ENCODE peak calls at places on chromosomes 11 and 22, in five cellular contexts. One of them, this sample, is unnamed.

GRCh38 chr11:36407360-36407759 is 102.7 kb downstream of the TRAF6 start:
- DNase-seq in effector memory CD4-positive, alpha-beta T cell: no peak
- DNase-seq in GM23248: no peak
- DNase-seq in GM23338: no peak
- DNase-seq in brain microvascular endothelial cell: no peak
- DNase-seq in this sample: peak

GRCh38 chr11:118947999-118948398 is 8.1 kb upstream of the UPK2 start:
- DNase-seq in brain microvascular endothelial cell: no peak
- DNase-seq in GM23248: no peak
- DNase-seq in GM23338: no peak
- DNase-seq in effector memory CD4-positive, alpha-beta T cell: no peak
- DNase-seq in this sample: no peak

GRCh38 chr11:103601230-103601846 is 435.1 kb upstream of the DDI1 start:
- DNase-seq in GM23248: peak
- DNase-seq in brain microvascular endothelial cell: peak
- DNase-seq in effector memory CD4-positive, alpha-beta T cell: no peak
- DNase-seq in GM23338: peak
- DNase-seq in this sample: peak

GRCh38 chr22:26479792-26480610 is 3.6 kb downstream of the HPS4 start:
- DNase-seq in brain microvascular endothelial cell: no peak
- DNase-seq in effector memory CD4-positive, alpha-beta T cell: no peak
- DNase-seq in GM23338: no peak
- DNase-seq in GM23248: no peak
- DNase-seq in this sample: peak

GRCh38 chr11:93741882-93742226 is 382 bp downstream of the C11orf54 start:
- DNase-seq in GM23338: peak
- DNase-seq in effector memory CD4-positive, alpha-beta T cell: no peak
- DNase-seq in brain microvascular endothelial cell: no peak
- DNase-seq in GM23248: peak
- DNase-seq in this sample: no peak

GRCh38 chr11:6406370-6406769 is 12.5 kb downstream of the APBB1 start:
- DNase-seq in brain microvascular endothelial cell: no peak
- DNase-seq in GM23338: no peak
- DNase-seq in effector memory CD4-positive, alpha-beta T cell: no peak
- DNase-seq in GM23248: no peak
- DNase-seq in this sample: no peak

GRCh38 chr22:32649515-32650200 is 151.8 kb upstream of the TIMP3 start:
- DNase-seq in brain microvascular endothelial cell: peak
- DNase-seq in effector memory CD4-positive, alpha-beta T cell: no peak
- DNase-seq in GM23248: peak
- DNase-seq in GM23338: no peak
- DNase-seq in this sample: no peak

GRCh38 chr11:120413480-120413879 is 77.3 kb downstream of the ARHGEF12 start:
- DNase-seq in brain microvascular endothelial cell: peak
- DNase-seq in effector memory CD4-positive, alpha-beta T cell: no peak
- DNase-seq in GM23248: peak
- DNase-seq in GM23338: no peak
- DNase-seq in this sample: no peak

GRCh38 chr11:106424111-106424510 is 346.6 kb downstream of the AASDHPPT start:
- DNase-seq in effector memory CD4-positive, alpha-beta T cell: no peak
- DNase-seq in GM23338: no peak
- DNase-seq in GM23248: peak
- DNase-seq in brain microvascular endothelial cell: peak
- DNase-seq in this sample: no peak

GRCh38 chr11:115660072-115660805 is 156.0 kb upstream of the CADM1 start:
- DNase-seq in GM23338: peak
- DNase-seq in effector memory CD4-positive, alpha-beta T cell: no peak
- DNase-seq in brain microvascular endothelial cell: no peak
- DNase-seq in GM23248: no peak
- DNase-seq in this sample: no peak

GRCh38 chr11:24386551-24387404 is 110.1 kb upstream of the LUZP2 start:
- DNase-seq in effector memory CD4-positive, alpha-beta T cell: no peak
- DNase-seq in brain microvascular endothelial cell: peak
- DNase-seq in GM23248: peak
- DNase-seq in GM23338: peak
- DNase-seq in this sample: no peak

GRCh38 chr11:121839821-121840220 is 276.2 kb downstream of the BLID start:
- DNase-seq in GM23338: no peak
- DNase-seq in effector memory CD4-positive, alpha-beta T cell: no peak
- DNase-seq in GM23248: peak
- DNase-seq in brain microvascular endothelial cell: peak
- DNase-seq in this sample: no peak

GRCh38 chr11:121829159-121829643 is 286.8 kb downstream of the BLID start:
- DNase-seq in effector memory CD4-positive, alpha-beta T cell: no peak
- DNase-seq in brain microvascular endothelial cell: peak
- DNase-seq in GM23338: no peak
- DNase-seq in GM23248: peak
- DNase-seq in this sample: no peak

GRCh38 chr11:121838571-121838970 is 277.4 kb downstream of the BLID start:
- DNase-seq in GM23338: no peak
- DNase-seq in effector memory CD4-positive, alpha-beta T cell: no peak
- DNase-seq in brain microvascular endothelial cell: no peak
- DNase-seq in GM23248: no peak
- DNase-seq in this sample: no peak

GRCh38 chr11:121833970-121834369 is 282.0 kb downstream of the BLID start:
- DNase-seq in brain microvascular endothelial cell: no peak
- DNase-seq in GM23338: no peak
- DNase-seq in effector memory CD4-positive, alpha-beta T cell: no peak
- DNase-seq in GM23248: no peak
- DNase-seq in this sample: no peak
- H3K27ac ChIP-seq in brain microvascular endothelial cell: no peak
- H3K27ac ChIP-seq in GM23338: no peak
- H3K27ac ChIP-seq in effector memory CD4-positive, alpha-beta T cell: no peak
- H3K27ac ChIP-seq in GM23248: no peak
- H3K27ac ChIP-seq in this sample: no peak

DNA sequence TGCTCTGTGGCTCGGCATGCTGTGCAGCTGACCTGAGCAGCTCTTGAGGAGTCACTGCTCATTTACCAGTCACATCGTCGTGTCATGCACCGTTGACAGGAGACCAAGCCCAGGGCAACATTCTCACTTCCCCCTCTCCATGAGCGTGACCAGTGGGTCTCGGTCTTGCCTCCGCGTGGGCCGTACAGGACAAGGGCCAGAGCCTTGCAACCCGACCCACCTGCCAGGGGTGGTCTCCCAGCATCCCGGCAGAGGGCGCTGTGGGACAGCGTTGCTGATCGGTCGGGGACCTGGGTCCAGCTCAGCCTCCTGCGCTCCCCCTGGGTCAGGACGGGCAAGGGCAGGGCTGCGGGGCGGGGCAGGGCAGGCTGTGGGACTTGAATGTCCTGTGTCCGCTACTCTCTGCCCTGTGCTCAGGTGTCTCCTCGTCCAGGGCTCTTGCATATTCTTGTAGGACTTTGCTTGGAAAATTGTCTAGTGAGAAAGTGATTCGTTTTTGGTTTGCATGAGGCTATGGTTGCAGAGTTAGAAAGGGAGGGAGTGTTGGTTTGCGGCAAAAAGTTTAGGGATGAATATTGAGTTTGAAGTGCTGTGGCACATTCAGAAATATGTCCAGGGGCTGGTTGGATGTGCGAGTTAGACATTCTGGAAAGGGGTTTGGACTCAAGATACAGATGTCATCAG is 16.2 kb downstream of the EIF4G2 start:
- DNase-seq in GM23248: peak
- DNase-seq in brain microvascular endothelial cell: peak
- DNase-seq in GM23338: peak
- DNase-seq in effector memory CD4-positive, alpha-beta T cell: peak
- DNase-seq in this sample: peak
- H3K4me3 ChIP-seq in GM23248: peak
- H3K4me3 ChIP-seq in brain microvascular endothelial cell: no peak
- H3K4me3 ChIP-seq in GM23338: peak
- H3K4me3 ChIP-seq in effector memory CD4-positive, alpha-beta T cell: no peak
- H3K4me3 ChIP-seq in this sample: no peak

GRCh38 chr22:40867109-40867508 is 5.2 kb upstream of the DNAJB7 start:
- DNase-seq in GM23338: no peak
- DNase-seq in effector memory CD4-positive, alpha-beta T cell: no peak
- DNase-seq in GM23248: no peak
- DNase-seq in brain microvascular endothelial cell: no peak
- DNase-seq in this sample: no peak
- H3K27ac ChIP-seq in GM23338: no peak
- H3K27ac ChIP-seq in effector memory CD4-positive, alpha-beta T cell: no peak
- H3K27ac ChIP-seq in GM23248: no peak
- H3K27ac ChIP-seq in brain microvascular endothelial cell: no peak
- H3K27ac ChIP-seq in this sample: no peak

DNA sequence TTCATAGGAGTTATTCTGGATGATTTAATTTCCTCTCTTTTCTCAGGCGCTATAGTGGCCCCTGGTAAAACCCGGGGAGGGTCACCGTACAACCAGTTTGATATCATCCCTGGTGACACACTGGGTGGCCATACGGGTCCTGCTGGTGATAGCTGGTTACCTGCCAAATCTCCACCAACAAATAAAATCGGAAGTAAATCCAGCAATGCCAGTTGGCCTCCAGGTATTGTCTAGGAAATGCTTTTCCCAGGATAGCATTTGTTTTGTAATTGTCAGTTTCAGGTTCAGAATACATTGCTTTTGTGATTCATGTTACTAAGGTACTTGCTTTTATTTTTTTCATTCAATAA is 35.6 kb upstream of the ADSL start:
- DNase-seq in GM23248: no peak
- DNase-seq in effector memory CD4-positive, alpha-beta T cell: no peak
- DNase-seq in brain microvascular endothelial cell: no peak
- DNase-seq in GM23338: no peak
- DNase-seq in this sample: no peak
- H3K4me3 ChIP-seq in GM23248: peak
- H3K4me3 ChIP-seq in effector memory CD4-positive, alpha-beta T cell: no peak
- H3K4me3 ChIP-seq in brain microvascular endothelial cell: no peak
- H3K4me3 ChIP-seq in GM23338: no peak
- H3K4me3 ChIP-seq in this sample: no peak

GRCh38 chr22:40718250-40719204 is 39.2 kb downstream of the MCHR1 start:
- DNase-seq in effector memory CD4-positive, alpha-beta T cell: no peak
- DNase-seq in GM23248: no peak
- DNase-seq in brain microvascular endothelial cell: no peak
- DNase-seq in GM23338: no peak
- DNase-seq in this sample: no peak

GRCh38 chr22:40712311-40712710 is 33.0 kb downstream of the MCHR1 start:
- DNase-seq in brain microvascular endothelial cell: no peak
- DNase-seq in GM23248: no peak
- DNase-seq in GM23338: no peak
- DNase-seq in effector memory CD4-positive, alpha-beta T cell: no peak
- DNase-seq in this sample: no peak

GRCh38 chr22:40716116-40716515 is 36.8 kb downstream of the MCHR1 start:
- DNase-seq in GM23338: no peak
- DNase-seq in brain microvascular endothelial cell: no peak
- DNase-seq in effector memory CD4-positive, alpha-beta T cell: no peak
- DNase-seq in GM23248: no peak
- DNase-seq in this sample: no peak

GRCh38 chr22:40709752-40710413 is 30.6 kb downstream of the MCHR1 start:
- DNase-seq in brain microvascular endothelial cell: no peak
- DNase-seq in GM23248: peak
- DNase-seq in GM23338: peak
- DNase-seq in effector memory CD4-positive, alpha-beta T cell: no peak
- DNase-seq in this sample: no peak

DNA sequence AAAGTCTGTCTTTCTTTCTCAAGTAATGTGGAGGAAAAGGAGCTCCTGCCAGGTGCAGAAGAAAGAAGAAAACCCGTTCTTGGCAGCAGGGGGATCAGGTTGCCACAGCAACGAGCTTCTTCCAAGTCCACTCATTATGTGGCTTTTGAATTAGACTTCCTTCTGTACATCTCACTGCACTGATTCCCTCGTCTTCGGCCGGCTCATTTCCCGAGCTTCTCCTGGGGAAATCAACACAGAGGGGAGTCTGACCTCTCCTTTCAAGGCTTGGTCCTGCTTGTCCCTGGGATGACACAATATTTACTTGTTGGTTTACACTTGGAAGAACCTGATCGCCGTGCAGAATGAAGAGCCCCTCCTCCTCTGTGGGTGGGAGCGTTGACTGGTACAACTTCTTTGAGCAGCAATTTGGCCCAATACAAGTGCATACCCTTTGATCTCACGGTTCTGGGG is 35.3 kb downstream of the MCHR1 start:
- DNase-seq in GM23248: peak
- DNase-seq in effector memory CD4-positive, alpha-beta T cell: no peak
- DNase-seq in brain microvascular endothelial cell: peak
- DNase-seq in GM23338: peak
- DNase-seq in this sample: no peak
- H3K27ac ChIP-seq in GM23248: no peak
- H3K27ac ChIP-seq in effector memory CD4-positive, alpha-beta T cell: no peak
- H3K27ac ChIP-seq in brain microvascular endothelial cell: no peak
- H3K27ac ChIP-seq in GM23338: peak
- H3K27ac ChIP-seq in this sample: no peak

GRCh38 chr11:59556115-59556882 is 45.0 kb downstream of the OR4D9 start:
- DNase-seq in GM23248: peak
- DNase-seq in brain microvascular endothelial cell: peak
- DNase-seq in effector memory CD4-positive, alpha-beta T cell: peak
- DNase-seq in GM23338: peak
- DNase-seq in this sample: peak

GRCh38 chr11:59557940-59558643 is 46.8 kb downstream of the OR4D9 start:
- DNase-seq in brain microvascular endothelial cell: no peak
- DNase-seq in GM23248: no peak
- DNase-seq in GM23338: peak
- DNase-seq in effector memory CD4-positive, alpha-beta T cell: no peak
- DNase-seq in this sample: no peak

GRCh38 chr11:59553323-59553722 is 42.0 kb downstream of the OR4D9 start:
- DNase-seq in brain microvascular endothelial cell: no peak
- DNase-seq in GM23338: no peak
- DNase-seq in effector memory CD4-positive, alpha-beta T cell: no peak
- DNase-seq in GM23248: no peak
- DNase-seq in this sample: no peak

GRCh38 chr11:59556883-59557205 is 45.5 kb downstream of the OR4D9 start:
- DNase-seq in effector memory CD4-positive, alpha-beta T cell: no peak
- DNase-seq in GM23338: peak
- DNase-seq in brain microvascular endothelial cell: peak
- DNase-seq in GM23248: peak
- DNase-seq in this sample: no peak

DNA sequence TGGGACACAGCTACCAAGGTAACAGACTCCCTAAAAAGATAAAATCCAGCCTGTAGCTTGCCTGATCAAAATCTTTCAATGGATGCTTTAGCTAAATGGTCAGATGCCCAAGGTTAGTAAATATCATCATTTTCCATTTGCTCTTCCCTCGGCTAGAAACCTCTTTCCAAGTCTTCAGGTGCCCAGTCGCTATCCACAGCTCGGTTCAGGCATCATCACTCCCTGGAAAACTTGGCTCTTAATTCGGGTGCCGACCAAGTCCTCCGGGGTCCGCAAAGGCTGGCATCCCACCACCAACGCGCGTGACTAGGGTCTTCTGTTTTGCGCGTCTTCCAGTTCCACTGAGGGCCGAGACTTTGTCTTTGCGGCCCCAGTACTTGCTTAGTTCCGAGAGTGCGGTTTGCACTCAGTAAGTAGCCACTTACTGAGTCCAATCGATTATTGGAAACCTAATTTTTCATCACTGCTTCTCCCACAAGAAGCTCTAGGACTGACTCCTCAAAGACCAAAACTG is 44.3 kb downstream of the OR4D9 start:
- DNase-seq in brain microvascular endothelial cell: peak
- DNase-seq in GM23248: no peak
- DNase-seq in effector memory CD4-positive, alpha-beta T cell: no peak
- DNase-seq in GM23338: peak
- DNase-seq in this sample: no peak
- H3K4me3 ChIP-seq in brain microvascular endothelial cell: peak
- H3K4me3 ChIP-seq in GM23248: peak
- H3K4me3 ChIP-seq in effector memory CD4-positive, alpha-beta T cell: peak
- H3K4me3 ChIP-seq in GM23338: peak
- H3K4me3 ChIP-seq in this sample: peak

GRCh38 chr11:13012037-13012693 is 3.0 kb downstream of the RASSF10 start:
- DNase-seq in brain microvascular endothelial cell: no peak
- DNase-seq in GM23338: peak
- DNase-seq in effector memory CD4-positive, alpha-beta T cell: no peak
- DNase-seq in GM23248: no peak
- DNase-seq in this sample: no peak
- H3K27ac ChIP-seq in brain microvascular endothelial cell: no peak
- H3K27ac ChIP-seq in GM23338: no peak
- H3K27ac ChIP-seq in effector memory CD4-positive, alpha-beta T cell: no peak
- H3K27ac ChIP-seq in GM23248: no peak
- H3K27ac ChIP-seq in this sample: no peak